ENCODE peak calls at places on chromosomes 2 and 18, in nine cellular contexts. H, F, Z, S, E, N, M, Y and G are unnamed samples.

GRCh38 chr18:48124857-48125626 is 194.6 kb upstream of the SMAD2 start:
- DNase-seq in H (no peak), F (no peak), Z (no peak), S (no peak), E (no peak), N (no peak), M (no peak), Y (no peak), G (no peak)

GRCh38 chr2:9217838-9218770 is 11.5 kb downstream of the ASAP2 start:
- DNase-seq in H (no peak), F (no peak), Z (no peak), S (no peak), E (peak; percentile 69), N (no peak), M (no peak), Y (no peak), G (no peak)

GRCh38 chr2:152534460-152535131 is 182.7 kb downstream of the PRPF40A start:
- DNase-seq in H (no peak), F (no peak), Z (no peak), S (no peak), E (peak; percentile 50), N (no peak), M (no peak), Y (no peak), G (no peak)

GRCh38 chr2:113173563-113174368 is at the start of gene PSD4:
- DNase-seq in H (peak; percentile 94), F (no peak), Z (peak; percentile 78), S (no peak), E (no peak), N (peak; percentile 84), M (peak; percentile 75), Y (no peak), G (peak; percentile 88)

GRCh38 chr2:239539083-239539775 is 138.4 kb upstream of the HDAC4 start:
- DNase-seq in H (no peak), F (no peak), Z (no peak), S (no peak), E (no peak), N (no peak), M (no peak), Y (no peak), G (no peak)

GRCh38 chr18:39701839-39702238 is 2136.2 kb upstream of the CELF4 start:
- DNase-seq in H (no peak), F (peak; percentile 40), Z (no peak), S (peak; percentile 18), E (no peak), N (no peak), M (no peak), Y (peak; percentile 82), G (no peak)

GRCh38 chr2:62203459-62203858 is 7.5 kb downstream of the B3GNT2 start:
- DNase-seq in H (no peak), F (no peak), Z (no peak), S (no peak), E (no peak), N (no peak), M (no peak), Y (no peak), G (no peak)

GRCh38 chr2:75561566-75562512 is 1.1 kb upstream of the EVA1A start:
- DNase-seq in H (no peak), F (no peak), Z (no peak), S (peak; percentile 31), E (peak; percentile 74), N (no peak), M (no peak), Y (peak; percentile 56), G (no peak)